ENCODE peak calls at places on chromosome 17, in five cellular contexts. Z is HepG2, B is A549, D is HCT116, U is H1. Y is an unnamed sample.

GRCh38 chr17:41496803-41497484 is 7.2 kb upstream of the KRT36 start:
- DNase-seq in Z (peak), B (peak), D (peak), U (peak), Y (peak)

GRCh38 chr17:32732900-32733299 is 144.0 kb downstream of the MYO1D start:
- DNase-seq in Z (no peak), B (no peak), D (no peak), U (no peak), Y (no peak)

GRCh38 chr17:40266882-40267281 is 20.8 kb upstream of the CDC6 start:
- DNase-seq in Z (no peak), B (no peak), D (no peak), U (no peak), Y (no peak)

GRCh38 chr17:45578516-45579455 is 88.3 kb upstream of the PLEKHM1 start:
- DNase-seq in Z (no peak), B (no peak), D (no peak), U (no peak), Y (peak)

GRCh38 chr17:13492351-13493122 is 109.2 kb downstream of the HS3ST3A1 start:
- DNase-seq in Z (no peak), B (no peak), D (no peak), U (no peak), Y (no peak)

GRCh38 chr17:6831662-6832263 is at the start of gene TEKT1:
- DNase-seq in Z (peak), B (peak), D (no peak), U (peak), Y (peak)

GRCh38 chr17:75854881-75855309 is 240 bp downstream of the WBP2 start:
- DNase-seq in Z (no peak), B (peak), D (no peak), U (no peak), Y (no peak)

GRCh38 chr17:39666601-39667261 is 1.5 kb upstream of the PNMT start:
- DNase-seq in Z (no peak), B (no peak), D (no peak), U (no peak), Y (peak)

GRCh38 chr17:61073799-61074513 is 325.7 kb upstream of the TBX2 start:
- DNase-seq in Z (no peak), B (no peak), D (no peak), U (no peak), Y (no peak)

GRCh38 chr17:33120103-33120502 is 128.5 kb downstream of the SPACA3 start:
- DNase-seq in Z (no peak), B (no peak), D (no peak), U (no peak), Y (no peak)

GRCh38 chr17:78130080-78130438 is 512 bp upstream of the TMC8 start:
- DNase-seq in Z (no peak), B (no peak), D (no peak), U (no peak), Y (no peak)

GRCh38 chr17:70622382-70623260 is 453.3 kb downstream of the KCNJ2 start:
- DNase-seq in Z (no peak), B (peak), D (peak), U (peak), Y (peak)

GRCh38 chr17:57459286-57459915 is 203.1 kb downstream of the MSI2 start:
- DNase-seq in Z (peak), B (peak), D (peak), U (no peak), Y (no peak)

GRCh38 chr17:64230551-64231408 is 32.3 kb downstream of the TEX2 start:
- DNase-seq in Z (no peak), B (no peak), D (no peak), U (no peak), Y (no peak)

GRCh38 chr17:42554250-42555121 is 1.8 kb downstream of the HSD17B1 start:
- DNase-seq in Z (peak), B (peak), D (no peak), U (peak), Y (peak)

GRCh38 chr17:38735161-38735997 is 5.2 kb downstream of the CISD3 start:
- DNase-seq in Z (peak), B (peak), D (no peak), U (peak), Y (peak)

GRCh38 chr17:73584987-73585386 is 59.3 kb downstream of the SDK2 start:
- DNase-seq in Z (no peak), B (no peak), D (no peak), U (no peak), Y (no peak)

GRCh38 chr17:29918922-29919856 is 10.8 kb downstream of the SSH2 start:
- DNase-seq in Z (no peak), B (no peak), D (no peak), U (no peak), Y (peak)

GRCh38 chr17:68461589-68461988 is 4.3 kb upstream of the WIPI1 start:
- DNase-seq in Z (no peak), B (no peak), D (no peak), U (no peak), Y (no peak)

GRCh38 chr17:77593081-77593480 is 365.4 kb upstream of the TNRC6C start:
- DNase-seq in Z (no peak), B (no peak), D (no peak), U (no peak), Y (no peak)

GRCh38 chr17:39178516-39178915 is 12.6 kb upstream of the ARL5C start:
- DNase-seq in Z (no peak), B (no peak), D (peak), U (no peak), Y (peak)

GRCh38 chr17:70225272-70225671 is 55.9 kb downstream of the KCNJ2 start:
- DNase-seq in Z (no peak), B (no peak), D (no peak), U (no peak), Y (no peak)

GRCh38 chr17:60468371-60468770 is 46.1 kb downstream of the CHCT1 start:
- DNase-seq in Z (no peak), B (no peak), D (no peak), U (no peak), Y (no peak)

GRCh38 chr17:59331929-59332889 is 754 bp downstream of the YPEL2 start:
- DNase-seq in Z (no peak), B (no peak), D (no peak), U (peak), Y (peak)

GRCh38 chr17:20116683-20117309 is 107.6 kb downstream of the SPECC1 start:
- DNase-seq in Z (peak), B (peak), D (peak), U (no peak), Y (peak)

GRCh38 chr17:57406131-57406980 is 150.0 kb downstream of the MSI2 start:
- DNase-seq in Z (peak), B (no peak), D (no peak), U (no peak), Y (no peak)

GRCh38 chr17:48841395-48841831 is 10.6 kb downstream of the CALCOCO2 start:
- DNase-seq in Z (no peak), B (no peak), D (no peak), U (no peak), Y (peak)
- TF ChIP-seq POLR2A in Z (no peak), B (no peak), D (no peak), U (no peak), Y (no peak)

GRCh38 chr17:27381007-27381501 is 75.2 kb upstream of the KSR1 start:
- DNase-seq in Z (peak), B (peak), D (peak), U (peak), Y (peak)

GRCh38 chr17:27382025-27382424 is 74.2 kb upstream of the KSR1 start:
- DNase-seq in Z (no peak), B (no peak), D (no peak), U (no peak), Y (no peak)

GRCh38 chr17:27378482-27379200 is 77.6 kb upstream of the KSR1 start:
- DNase-seq in Z (no peak), B (no peak), D (no peak), U (no peak), Y (no peak)

GRCh38 chr17:27379863-27380533 is 76.2 kb upstream of the KSR1 start:
- DNase-seq in Z (no peak), B (no peak), D (no peak), U (no peak), Y (no peak)

GRCh38 chr17:27380551-27380950 is 75.7 kb upstream of the KSR1 start:
- DNase-seq in Z (no peak), B (no peak), D (no peak), U (no peak), Y (no peak)
- TF ChIP-seq CTCF in Z (no peak), B (no peak), D (no peak), U (no peak), Y (no peak)

DNA sequence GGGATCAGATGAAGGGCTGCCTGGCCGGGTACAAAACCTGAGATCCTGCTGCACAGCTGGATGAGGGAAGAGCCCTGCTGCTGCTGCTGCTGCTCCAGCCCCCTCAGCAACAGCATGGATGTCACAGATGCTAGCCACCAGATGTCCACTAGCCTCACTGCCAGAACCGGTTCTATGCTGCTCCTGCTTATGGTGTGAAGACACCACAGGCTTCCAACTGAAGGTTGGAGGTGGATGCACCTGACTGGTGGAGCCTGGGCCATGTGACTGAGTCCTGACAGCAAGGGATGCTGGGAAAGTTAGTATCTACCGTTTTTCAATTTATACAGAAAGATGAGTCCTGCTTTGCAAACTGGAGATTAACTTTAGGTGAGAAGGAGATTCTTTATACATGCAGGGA is 17.6 kb downstream of the ACTG1 start:
- DNase-seq in Z (no peak), B (no peak), D (no peak), U (no peak), Y (no peak)
- TF ChIP-seq MAX in Z (no peak), B (no peak), D (peak), U (peak), Y (peak)

DNA sequence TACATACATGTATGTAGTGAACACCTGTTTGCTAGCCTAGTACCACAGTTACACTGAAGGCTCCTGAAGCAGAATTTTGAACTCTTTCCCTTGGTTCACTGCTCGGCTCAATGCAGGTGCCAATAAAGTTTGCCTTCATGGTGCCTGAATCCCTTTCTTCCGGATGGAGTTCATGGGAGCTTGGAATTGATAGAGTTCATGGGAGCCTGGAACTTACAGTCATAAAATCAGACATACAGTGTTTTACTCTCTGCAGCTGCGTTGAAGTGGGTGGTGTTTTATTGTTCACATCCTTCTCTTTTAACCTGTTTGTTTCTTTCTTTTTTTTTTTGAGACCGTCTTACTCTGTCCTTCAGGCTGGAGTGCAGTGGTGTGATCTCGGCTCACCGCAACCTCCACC is 29.2 kb upstream of the ABR start:
- DNase-seq in Z (no peak), B (no peak), D (no peak), U (no peak), Y (no peak)
- TF ChIP-seq POLR2A in Z (no peak), B (no peak), D (no peak), U (no peak), Y (no peak)

GRCh38 chr17:31405941-31406371 is 14.5 kb downstream of the RAB11FIP4 start:
- DNase-seq in Z (no peak), B (no peak), D (no peak), U (peak), Y (no peak)
- TF ChIP-seq CTCF in Z (no peak), B (no peak), D (peak), U (peak), Y (no peak)

GRCh38 chr17:50381260-50381815 is 8.3 kb downstream of the EME1 start:
- DNase-seq in Z (no peak), B (no peak), D (no peak), U (no peak), Y (no peak)

GRCh38 chr17:50388728-50389127 is 8.6 kb downstream of the LRRC59 start:
- DNase-seq in Z (no peak), B (no peak), D (no peak), U (no peak), Y (no peak)

GRCh38 chr17:50381920-50382319 is 8.9 kb downstream of the EME1 start:
- DNase-seq in Z (no peak), B (no peak), D (no peak), U (no peak), Y (no peak)

GRCh38 chr17:50382931-50383330 is 9.9 kb downstream of the EME1 start:
- DNase-seq in Z (no peak), B (no peak), D (no peak), U (no peak), Y (no peak)

GRCh38 chr17:50386451-50386994 is 10.8 kb downstream of the LRRC59 start:
- DNase-seq in Z (no peak), B (no peak), D (no peak), U (no peak), Y (no peak)
- TF ChIP-seq MAX in Z (no peak), B (no peak), D (no peak), U (no peak), Y (no peak)

GRCh38 chr17:953767-954166 is 25.8 kb downstream of the NXN start:
- DNase-seq in Z (no peak), B (no peak), D (no peak), U (no peak), Y (no peak)

GRCh38 chr17:954431-955164 is 25.0 kb downstream of the NXN start:
- DNase-seq in Z (peak), B (peak), D (no peak), U (no peak), Y (no peak)

GRCh38 chr17:948284-948852 is 31.2 kb downstream of the NXN start:
- DNase-seq in Z (no peak), B (no peak), D (no peak), U (no peak), Y (no peak)

GRCh38 chr17:949623-950338 is 29.8 kb downstream of the NXN start:
- DNase-seq in Z (no peak), B (no peak), D (no peak), U (no peak), Y (no peak)

DNA sequence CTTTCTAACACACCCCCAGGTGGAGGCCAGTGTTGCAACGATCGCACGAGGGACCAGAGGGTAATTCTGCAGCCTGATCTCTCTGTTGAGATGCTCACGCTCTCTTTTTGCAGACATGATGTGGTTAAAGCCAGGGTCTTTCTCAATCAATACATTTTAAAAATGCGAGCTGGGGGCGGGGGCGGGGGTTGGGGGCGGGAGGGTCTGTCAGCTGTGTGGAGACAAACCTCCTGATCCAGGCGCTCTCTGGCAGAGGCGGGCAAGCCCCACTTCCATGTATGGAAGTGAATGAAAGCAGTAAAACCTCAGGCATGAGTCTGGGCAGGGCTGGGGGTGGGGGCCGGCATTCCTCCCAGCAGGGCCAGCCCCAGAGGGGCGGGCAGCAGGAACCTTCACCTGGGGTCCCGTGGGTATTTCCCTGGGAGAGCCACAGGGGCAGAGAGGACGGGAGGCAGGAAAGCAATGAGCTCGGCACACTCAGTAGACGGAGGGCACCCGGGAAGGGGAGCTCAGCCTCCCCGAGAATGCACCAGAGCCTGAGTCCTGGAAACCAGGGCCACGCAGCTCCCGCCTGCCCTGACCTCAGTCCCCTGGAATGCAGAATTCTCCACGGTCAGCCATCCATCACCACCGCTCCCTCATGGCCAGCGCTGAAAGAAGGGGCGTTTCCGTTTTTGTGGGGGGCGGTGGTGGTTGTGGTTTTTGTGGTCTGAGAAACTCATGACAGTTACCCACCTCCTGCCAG is 28.0 kb downstream of the NXN start:
- DNase-seq in Z (peak), B (peak), D (no peak), U (peak), Y (peak)
- TF ChIP-seq POLR2A in Z (no peak), B (no peak), D (no peak), U (peak), Y (no peak)

GRCh38 chr17:15247891-15248529 is 17.1 kb downstream of the PMP22 start:
- DNase-seq in Z (no peak), B (peak), D (no peak), U (no peak), Y (no peak)
- TF ChIP-seq CTCF in Z (peak), B (peak), D (peak), U (peak), Y (peak)

GRCh38 chr17:79804856-79805696 is 8.2 kb upstream of the CBX8 start:
- DNase-seq in Z (no peak), B (no peak), D (no peak), U (no peak), Y (no peak)

GRCh38 chr17:79803421-79803996 is 6.6 kb upstream of the CBX8 start:
- DNase-seq in Z (no peak), B (no peak), D (no peak), U (no peak), Y (peak)

GRCh38 chr17:79802736-79803420 is 6.0 kb upstream of the CBX8 start:
- DNase-seq in Z (no peak), B (no peak), D (no peak), U (peak), Y (no peak)

GRCh38 chr17:79802039-79802735 is 5.3 kb upstream of the CBX8 start:
- DNase-seq in Z (no peak), B (no peak), D (no peak), U (peak), Y (no peak)

DNA sequence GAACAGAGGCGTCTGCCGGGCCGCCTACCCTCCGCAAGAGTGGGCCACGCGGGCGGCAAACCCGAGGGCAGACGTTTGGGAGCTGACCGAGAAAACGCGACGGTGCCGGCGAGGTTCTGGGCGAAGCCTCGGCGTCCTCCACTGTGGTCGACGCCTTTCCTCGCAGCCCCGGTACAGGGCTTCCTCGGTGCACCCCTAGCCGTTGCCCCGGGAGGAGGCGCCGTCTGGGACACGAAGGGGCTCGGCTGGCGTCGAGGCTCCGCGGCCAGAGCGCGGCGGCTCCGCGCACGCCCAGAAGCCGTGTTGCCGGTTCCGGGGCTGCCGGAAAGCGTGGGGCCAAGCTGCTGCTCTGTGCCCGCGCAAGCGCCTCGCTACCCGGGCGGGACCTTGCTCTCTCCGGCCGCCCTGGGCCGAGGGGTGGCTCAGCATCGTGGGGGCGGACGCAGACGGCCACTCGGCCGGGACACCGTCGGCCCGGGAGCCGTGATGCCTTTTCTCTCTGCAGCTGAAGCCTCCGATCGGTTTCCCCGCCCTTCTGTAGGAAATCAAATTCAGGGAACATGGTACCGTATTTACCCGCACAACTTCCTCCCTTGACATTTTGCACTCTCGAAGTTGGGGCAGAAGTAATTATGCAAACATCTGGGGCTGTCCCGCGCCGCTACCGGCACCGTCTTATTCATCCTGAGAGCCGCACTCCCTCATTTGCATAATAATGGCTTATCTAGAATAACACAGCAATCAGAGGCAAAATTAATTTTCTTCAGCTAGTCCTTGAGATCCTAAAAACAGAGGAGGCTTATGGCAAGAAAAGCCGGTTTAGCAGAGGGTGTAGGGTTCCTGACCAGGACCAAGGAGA is 7.3 kb upstream of the CBX8 start:
- DNase-seq in Z (no peak), B (no peak), D (no peak), U (peak), Y (peak)
- TF ChIP-seq MAX in Z (peak), B (no peak), D (no peak), U (peak), Y (peak)

DNA sequence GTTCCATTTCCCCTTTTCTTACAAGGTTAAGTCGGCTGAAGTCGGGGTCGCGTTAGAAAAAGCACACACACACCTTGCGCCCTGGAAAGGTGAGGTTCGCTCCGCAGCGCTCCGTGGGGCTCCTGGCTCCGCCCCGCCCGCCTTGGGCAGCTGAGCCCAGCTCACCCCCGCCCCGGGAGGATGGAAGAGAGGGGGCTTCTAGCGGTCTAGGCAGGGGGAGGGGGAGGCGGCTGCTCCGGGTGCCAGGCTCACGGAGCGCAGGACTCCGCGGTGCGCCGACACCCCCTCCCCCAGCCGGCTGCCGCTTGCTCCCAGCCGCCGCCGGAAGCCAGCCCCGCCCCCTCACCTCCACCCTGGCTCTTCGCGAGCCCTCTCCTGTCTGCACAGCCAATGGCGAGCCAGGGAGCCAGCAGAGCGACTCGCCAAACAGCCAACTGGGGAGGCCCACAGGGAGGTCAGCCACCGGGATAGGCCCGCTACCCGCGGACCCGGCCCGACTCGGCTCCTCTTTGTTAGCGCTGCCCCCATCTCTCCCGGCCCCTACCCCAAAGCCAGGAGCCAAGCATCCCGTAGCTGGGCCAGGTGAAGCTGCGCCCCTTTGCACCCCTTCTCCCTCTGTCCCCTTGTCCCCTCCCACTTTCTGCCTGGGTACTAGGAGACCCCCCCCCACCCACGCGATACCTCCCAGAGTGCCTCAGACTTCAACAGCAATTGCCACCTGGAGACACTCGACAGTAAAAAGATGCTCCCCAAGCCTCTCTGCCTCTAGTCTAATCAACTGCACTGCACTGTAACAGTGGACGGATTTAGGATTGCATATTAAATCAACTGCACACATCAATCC is 30.2 kb downstream of the FAM222B start:
- DNase-seq in Z (peak), B (peak), D (peak), U (peak), Y (peak)
- TF ChIP-seq POLR2A in Z (peak), B (peak), D (no peak), U (peak), Y (peak)